ENCODE peak calls at places on chromosomes 12 and 14, in nine cellular contexts. O, V, B, M, E, D, T, X and L are unnamed samples.

GRCh38 chr12:53499261-53500118 is at the start of gene MAP3K12:
- DNase-seq in O (peak; percentile 80), V (peak; percentile 74), B (peak; percentile 86), M (peak; percentile 89), E (peak; percentile 77), D (no peak), T (no peak), X (peak; percentile 31), L (peak; percentile 40)

GRCh38 chr12:69157023-69157655 is 82.2 kb upstream of the CPSF6 start:
- DNase-seq in O (peak; percentile 92), V (peak; percentile 91), B (peak; percentile 93), M (peak; percentile 95), E (peak; percentile 90), D (peak; percentile 42), T (peak; percentile 85), X (peak; percentile 81), L (peak; percentile 82)

GRCh38 chr12:60501124-60501729 is 905.4 kb downstream of the SLC16A7 start:
- DNase-seq in O (no peak), V (no peak), B (no peak), M (no peak), E (no peak), D (no peak), T (no peak), X (no peak), L (no peak)

GRCh38 chr14:32023540-32023939 is 53.6 kb upstream of the ARHGAP5 start:
- DNase-seq in O (no peak), V (no peak), B (no peak), M (no peak), E (no peak), D (no peak), T (no peak), X (no peak), L (no peak)

GRCh38 chr12:64160718-64161060 is 61.4 kb downstream of the KICS2 start:
- DNase-seq in O (no peak), V (no peak), B (no peak), M (no peak), E (no peak), D (no peak), T (no peak), X (no peak), L (no peak)

GRCh38 chr12:43835656-43836454 is at the start of gene TMEM117:
- DNase-seq in O (peak; percentile 75), V (peak; percentile 65), B (peak; percentile 83), M (peak; percentile 93), E (peak; percentile 75), D (peak; percentile 13), T (peak; percentile 60), X (peak; percentile 15), L (peak; percentile 37)

GRCh38 chr14:100790785-100791667 is 34.9 kb upstream of the MEG3 start:
- DNase-seq in O (no peak), V (no peak), B (no peak), M (no peak), E (no peak), D (no peak), T (no peak), X (no peak), L (no peak)

GRCh38 chr14:31487891-31488290 is at the start of gene GPR33:
- DNase-seq in O (no peak), V (no peak), B (no peak), M (no peak), E (no peak), D (no peak), T (no peak), X (no peak), L (no peak)

GRCh38 chr12:51863921-51864700 is 15.6 kb upstream of the FIGNL2 start:
- DNase-seq in O (peak; percentile 71), V (no peak), B (peak; percentile 68), M (peak; percentile 77), E (no peak), D (no peak), T (no peak), X (no peak), L (no peak)

GRCh38 chr14:51495319-51495718 is 156.4 kb upstream of the FRMD6 start:
- DNase-seq in O (no peak), V (no peak), B (no peak), M (no peak), E (no peak), D (no peak), T (no peak), X (no peak), L (no peak)

GRCh38 chr12:127343941-127344340 is 923.0 kb upstream of the TMEM132C start:
- DNase-seq in O (no peak), V (no peak), B (no peak), M (no peak), E (no peak), D (no peak), T (no peak), X (no peak), L (no peak)

GRCh38 chr14:23486116-23486515 is 16.6 kb downstream of the NGDN start:
- DNase-seq in O (no peak), V (no peak), B (no peak), M (no peak), E (no peak), D (no peak), T (no peak), X (no peak), L (no peak)

GRCh38 chr14:101731187-101732080 is 30.1 kb upstream of the PPP2R5C start:
- DNase-seq in O (peak; percentile 65), V (peak; percentile 90), B (no peak), M (no peak), E (peak; percentile 88), D (no peak), T (no peak), X (peak; percentile 69), L (peak; percentile 75)

GRCh38 chr14:71574976-71575375 is 357.3 kb upstream of the RGS6 start:
- DNase-seq in O (no peak), V (no peak), B (no peak), M (no peak), E (no peak), D (no peak), T (no peak), X (no peak), L (no peak)

GRCh38 chr12:59173696-59174095 is 253.4 kb upstream of the LRIG3 start:
- DNase-seq in O (no peak), V (no peak), B (no peak), M (no peak), E (no peak), D (no peak), T (no peak), X (no peak), L (no peak)

GRCh38 chr14:20836668-20837338 is 34.2 kb upstream of the RNASE1 start:
- DNase-seq in O (peak; percentile 28), V (no peak), B (no peak), M (no peak), E (no peak), D (no peak), T (peak; percentile 43), X (no peak), L (no peak)

GRCh38 chr12:124432376-124432775 is 135.0 kb downstream of the NCOR2 start:
- DNase-seq in O (no peak), V (no peak), B (no peak), M (no peak), E (no peak), D (no peak), T (no peak), X (no peak), L (no peak)

GRCh38 chr14:99592933-99593753 is 10.9 kb downstream of the CCDC85C start:
- DNase-seq in O (peak; percentile 73), V (no peak), B (no peak), M (no peak), E (no peak), D (no peak), T (no peak), X (no peak), L (no peak)

GRCh38 chr14:67517083-67517482 is 16.0 kb upstream of the PLEKHH1 start:
- DNase-seq in O (peak; percentile 76), V (no peak), B (no peak), M (no peak), E (no peak), D (no peak), T (no peak), X (no peak), L (no peak)

GRCh38 chr12:102601621-102602020 is 121.3 kb upstream of the IGF1 start:
- DNase-seq in O (no peak), V (no peak), B (no peak), M (no peak), E (no peak), D (no peak), T (no peak), X (no peak), L (no peak)

GRCh38 chr12:15346488-15346887 is 24.2 kb downstream of the PTPRO start:
- DNase-seq in O (no peak), V (no peak), B (no peak), M (no peak), E (no peak), D (no peak), T (no peak), X (no peak), L (no peak)

GRCh38 chr14:77200406-77200985 is 18.9 kb downstream of the TMEM63C start:
- DNase-seq in O (no peak), V (no peak), B (no peak), M (no peak), E (no peak), D (no peak), T (no peak), X (no peak), L (no peak)

GRCh38 chr14:58918066-58918465 is 270.4 kb upstream of the DAAM1 start:
- DNase-seq in O (no peak), V (no peak), B (no peak), M (no peak), E (no peak), D (no peak), T (no peak), X (no peak), L (no peak)

GRCh38 chr12:43291516-43291915 is 260.5 kb downstream of the ADAMTS20 start:
- DNase-seq in O (no peak), V (no peak), B (no peak), M (no peak), E (no peak), D (no peak), T (no peak), X (no peak), L (no peak)

GRCh38 chr14:64506751-64507150 is 2.2 kb downstream of the ZBTB1 start:
- DNase-seq in O (no peak), V (no peak), B (no peak), M (no peak), E (no peak), D (no peak), T (no peak), X (no peak), L (no peak)

GRCh38 chr12:95574799-95575452 is 23.6 kb upstream of the USP44 start:
- DNase-seq in O (no peak), V (no peak), B (no peak), M (no peak), E (no peak), D (no peak), T (peak; percentile 46), X (no peak), L (no peak)